ENCODE peak calls at places on chromosomes 7 and 10, in six cellular contexts. One of them, this sample, is unnamed.
A peak's percentile ranks its signal among the peaks of the same experiment; 100 is the strongest.

GRCh38 chr10:69497235-69497561 is 45.9 kb downstream of the TSPAN15 start:
- DNase-seq in WERI-Rb-1: no peak
- DNase-seq in IMR-90: no peak
- DNase-seq in osteoblast: no peak
- DNase-seq in GM12878: no peak
- DNase-seq in BE2C: no peak
- DNase-seq in this sample: no peak

GRCh38 chr10:110774069-110775021 is 97.4 kb upstream of the PDCD4 start:
- DNase-seq in WERI-Rb-1: no peak
- DNase-seq in IMR-90: peak; percentile 70
- DNase-seq in osteoblast: peak; percentile 96
- DNase-seq in GM12878: peak; percentile 99
- DNase-seq in BE2C: no peak
- DNase-seq in this sample: peak; percentile 97

GRCh38 chr10:131655101-131655849 is 245.5 kb upstream of the PPP2R2D start:
- DNase-seq in WERI-Rb-1: no peak
- DNase-seq in IMR-90: no peak
- DNase-seq in osteoblast: no peak
- DNase-seq in GM12878: no peak
- DNase-seq in BE2C: no peak
- DNase-seq in this sample: no peak

GRCh38 chr10:34292675-34293074 is 522.4 kb downstream of the PARD3 start:
- DNase-seq in WERI-Rb-1: no peak
- DNase-seq in IMR-90: peak; percentile 26
- DNase-seq in osteoblast: no peak
- DNase-seq in GM12878: no peak
- DNase-seq in BE2C: no peak
- DNase-seq in this sample: no peak

GRCh38 chr7:73451780-73452398 is 18.3 kb downstream of the FZD9 start:
- DNase-seq in WERI-Rb-1: no peak
- DNase-seq in IMR-90: peak; percentile 74
- DNase-seq in osteoblast: peak; percentile 84
- DNase-seq in GM12878: peak; percentile 9
- DNase-seq in BE2C: no peak
- DNase-seq in this sample: peak; percentile 52

GRCh38 chr7:5437348-5437892 is 13.8 kb upstream of the TNRC18 start:
- DNase-seq in WERI-Rb-1: no peak
- DNase-seq in IMR-90: no peak
- DNase-seq in osteoblast: peak; percentile 54
- DNase-seq in GM12878: no peak
- DNase-seq in BE2C: no peak
- DNase-seq in this sample: no peak

GRCh38 chr10:78405231-78405630 is 371.6 kb downstream of the RPS24 start:
- DNase-seq in WERI-Rb-1: peak; percentile 85
- DNase-seq in IMR-90: no peak
- DNase-seq in osteoblast: no peak
- DNase-seq in GM12878: no peak
- DNase-seq in BE2C: no peak
- DNase-seq in this sample: no peak

GRCh38 chr10:44959243-44960097 is at the start of gene RASSF4:
- DNase-seq in WERI-Rb-1: peak; percentile 95
- DNase-seq in IMR-90: peak; percentile 74
- DNase-seq in osteoblast: peak; percentile 98
- DNase-seq in GM12878: no peak
- DNase-seq in BE2C: peak; percentile 93
- DNase-seq in this sample: peak; percentile 59

GRCh38 chr7:2540641-2541051 is 14.7 kb downstream of the BRAT1 start:
- DNase-seq in WERI-Rb-1: peak; percentile 11
- DNase-seq in IMR-90: no peak
- DNase-seq in osteoblast: peak; percentile 57
- DNase-seq in GM12878: no peak
- DNase-seq in BE2C: no peak
- DNase-seq in this sample: no peak

GRCh38 chr7:2109936-2110585 is 122.7 kb downstream of the MAD1L1 start:
- DNase-seq in WERI-Rb-1: peak; percentile 86
- DNase-seq in IMR-90: peak; percentile 96
- DNase-seq in osteoblast: peak; percentile 99
- DNase-seq in GM12878: peak; percentile 36
- DNase-seq in BE2C: peak; percentile 40
- DNase-seq in this sample: peak; percentile 96

GRCh38 chr10:80996615-80997193 is 459.0 kb downstream of the SH2D4B start:
- DNase-seq in WERI-Rb-1: no peak
- DNase-seq in IMR-90: no peak
- DNase-seq in osteoblast: no peak
- DNase-seq in GM12878: no peak
- DNase-seq in BE2C: no peak
- DNase-seq in this sample: no peak

GRCh38 chr7:129989466-129989865 is 36.7 kb upstream of the UBE2H start:
- DNase-seq in WERI-Rb-1: no peak
- DNase-seq in IMR-90: no peak
- DNase-seq in osteoblast: no peak
- DNase-seq in GM12878: peak; percentile 53
- DNase-seq in BE2C: no peak
- DNase-seq in this sample: peak; percentile 58

DNA sequence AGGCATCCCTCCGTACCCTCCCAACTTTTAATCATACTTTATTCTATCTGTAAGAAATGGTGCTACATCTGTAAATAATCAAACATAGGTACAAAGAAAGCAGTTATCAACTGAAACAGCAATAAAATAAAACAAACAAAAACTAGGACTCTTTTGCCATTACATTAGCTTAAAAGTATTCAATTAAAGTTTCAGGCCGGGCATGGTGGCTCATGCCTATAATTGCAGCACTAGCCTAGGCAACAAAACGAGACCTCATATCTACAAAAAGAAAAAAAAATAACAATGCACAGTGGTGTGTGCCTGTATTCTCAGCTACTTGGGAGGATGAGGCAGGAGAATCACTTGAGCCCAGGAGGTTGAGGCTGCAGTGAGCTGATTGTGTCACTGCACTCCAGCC is 161.9 kb downstream of the SGMS1 start:
- DNase-seq in WERI-Rb-1: no peak
- DNase-seq in IMR-90: no peak
- DNase-seq in osteoblast: no peak
- DNase-seq in GM12878: no peak
- DNase-seq in BE2C: no peak
- DNase-seq in this sample: no peak
- TF ChIP-seq CTCF in WERI-Rb-1: no peak
- TF ChIP-seq CTCF in IMR-90: no peak
- TF ChIP-seq CTCF in osteoblast: no peak
- TF ChIP-seq CTCF in GM12878: no peak
- TF ChIP-seq CTCF in BE2C: no peak
- TF ChIP-seq CTCF in this sample: no peak

GRCh38 chr7:45652630-45653029 is 78.5 kb downstream of the ADCY1 start:
- DNase-seq in WERI-Rb-1: no peak
- DNase-seq in IMR-90: no peak
- DNase-seq in osteoblast: no peak
- DNase-seq in GM12878: no peak
- DNase-seq in BE2C: no peak
- DNase-seq in this sample: no peak
- H3K36me3 ChIP-seq in WERI-Rb-1: no peaks in the 10 kb centered on the region
- H3K36me3 ChIP-seq in IMR-90: no peaks in the 10 kb centered on the region
- H3K36me3 ChIP-seq in osteoblast: no peaks in the 10 kb centered on the region
- H3K36me3 ChIP-seq in GM12878: no peaks in the 10 kb centered on the region
- H3K36me3 ChIP-seq in BE2C: no peaks in the 10 kb centered on the region
- H3K36me3 ChIP-seq in this sample: no peaks in the 10 kb centered on the region

DNA sequence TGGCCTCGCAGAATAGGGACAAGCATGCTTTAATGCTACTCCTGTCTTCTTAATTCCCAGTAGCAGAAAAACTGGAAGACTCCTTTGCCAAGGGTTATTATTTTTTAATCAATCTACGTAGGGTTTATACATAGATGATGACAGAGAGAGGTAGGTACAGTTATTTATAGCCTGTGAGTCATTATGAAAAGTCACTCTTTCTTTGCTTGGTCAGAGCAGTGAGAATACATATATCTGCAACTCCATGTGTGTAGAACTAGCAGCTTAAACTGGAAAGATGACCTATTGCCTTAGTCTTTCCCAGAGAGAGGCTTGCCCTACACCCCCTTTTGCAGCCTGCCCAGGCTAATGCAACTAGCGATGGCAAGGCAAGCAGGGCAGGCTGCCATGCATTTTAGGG is 1050.6 kb downstream of the NRG3 start:
- DNase-seq in WERI-Rb-1: no peak
- DNase-seq in IMR-90: no peak
- DNase-seq in osteoblast: no peak
- DNase-seq in GM12878: no peak
- DNase-seq in BE2C: no peak
- DNase-seq in this sample: peak; percentile 10
- H3K27me3 ChIP-seq in WERI-Rb-1: no peaks in the 10 kb centered on the region
- H3K27me3 ChIP-seq in IMR-90: no peaks in the 10 kb centered on the region
- H3K27me3 ChIP-seq in osteoblast: no peaks in the 10 kb centered on the region
- H3K27me3 ChIP-seq in GM12878: no peaks in the 10 kb centered on the region
- H3K27me3 ChIP-seq in BE2C: no peaks in the 10 kb centered on the region
- H3K27me3 ChIP-seq in this sample: no peaks in the 10 kb centered on the region

GRCh38 chr10:91493313-91493712 is 83.2 kb downstream of the HECTD2 start:
- DNase-seq in WERI-Rb-1: no peak
- DNase-seq in IMR-90: peak; percentile 63
- DNase-seq in osteoblast: peak; percentile 62
- DNase-seq in GM12878: no peak
- DNase-seq in BE2C: no peak
- DNase-seq in this sample: peak; percentile 66
- TF ChIP-seq CTCF in WERI-Rb-1: no peak
- TF ChIP-seq CTCF in IMR-90: peak; percentile 57
- TF ChIP-seq CTCF in osteoblast: peak; percentile 51
- TF ChIP-seq CTCF in GM12878: no peak
- TF ChIP-seq CTCF in BE2C: peak; percentile 28
- TF ChIP-seq CTCF in this sample: peak; percentile 10

This sample was measured in bronchial epithelial cell.